ENCODE peak calls at places on chromosome 14, in nine cellular contexts. I is HepG2, M is heart right ventricle, A is testis, L is right lobe of liver, Z is DND-41, W is AG04450, J is HCT116, K is PC-3. O is an unnamed sample. For H3K9me3, the result is how much of the 10 kb centered on the place peaks cover.

GRCh38 chr14:94044476-94045091 is 18.4 kb downstream of the OTUB2 start:
- DNase-seq in I (no peak), M (no peak), A (no peak), L (no peak), Z (no peak), W (no peak), J (no peak), K (no peak), O (no peak)

GRCh38 chr14:26966942-26967341 is 369.1 kb upstream of the NOVA1 start:
- DNase-seq in I (no peak), M (no peak), A (no peak), L (no peak), Z (no peak), W (no peak), J (no peak), K (peak), O (no peak)

GRCh38 chr14:40889126-40889525 is 717.5 kb upstream of the LRFN5 start:
- DNase-seq in I (no peak), M (no peak), A (no peak), L (no peak), Z (no peak), W (no peak), J (no peak), K (no peak), O (no peak)

GRCh38 chr14:50260072-50260471 is 28.7 kb upstream of the SOS2 start:
- DNase-seq in I (no peak), M (no peak), A (no peak), L (no peak), Z (no peak), W (no peak), J (no peak), K (no peak), O (no peak)

GRCh38 chr14:95796846-95797245 is 79.8 kb upstream of the TUNAR start:
- DNase-seq in I (no peak), M (no peak), A (no peak), L (no peak), Z (no peak), W (no peak), J (no peak), K (peak), O (no peak)

GRCh38 chr14:53551862-53552261 is 398.7 kb upstream of the DDHD1 start:
- DNase-seq in I (no peak), M (no peak), A (no peak), L (no peak), Z (no peak), W (no peak), J (no peak), K (no peak), O (no peak)

GRCh38 chr14:65495196-65495595 is 82.7 kb downstream of the FUT8 start:
- DNase-seq in I (no peak), M (no peak), A (no peak), L (no peak), Z (no peak), W (no peak), J (no peak), K (peak), O (no peak)

GRCh38 chr14:71449316-71450055 is 482.7 kb upstream of the RGS6 start:
- DNase-seq in I (no peak), M (no peak), A (no peak), L (no peak), Z (no peak), W (no peak), J (no peak), K (peak), O (no peak)

GRCh38 chr14:74612346-74613021 is 447 bp upstream of the LTBP2 start:
- DNase-seq in I (peak), M (peak), A (peak), L (peak), Z (peak), W (no peak), J (no peak), K (peak), O (peak)

GRCh38 chr14:100605706-100606686 is 18.8 kb upstream of the BEGAIN start:
- DNase-seq in I (no peak), M (no peak), A (peak), L (peak), Z (no peak), W (no peak), J (no peak), K (no peak), O (no peak)

GRCh38 chr14:73786632-73786941 is 65.0 kb upstream of the PTGR2 start:
- DNase-seq in I (no peak), M (peak), A (no peak), L (peak), Z (no peak), W (no peak), J (no peak), K (peak), O (peak)

GRCh38 chr14:101834387-101835165 is 73.1 kb downstream of the PPP2R5C start:
- DNase-seq in I (no peak), M (no peak), A (peak), L (no peak), Z (no peak), W (no peak), J (no peak), K (peak), O (no peak)

GRCh38 chr14:87995500-87996275 is 2.7 kb upstream of the GALC start:
- DNase-seq in I (peak), M (no peak), A (peak), L (no peak), Z (no peak), W (no peak), J (no peak), K (no peak), O (no peak)

GRCh38 chr14:52073251-52073650 is 4.4 kb upstream of the NID2 start:
- DNase-seq in I (no peak), M (no peak), A (no peak), L (no peak), Z (no peak), W (no peak), J (no peak), K (peak), O (no peak)

GRCh38 chr14:90409209-90409730 is 12.4 kb downstream of the CALM1 start:
- DNase-seq in I (no peak), M (no peak), A (no peak), L (no peak), Z (no peak), W (peak), J (no peak), K (peak), O (no peak)

GRCh38 chr14:79631276-79631675 is 580.0 kb downstream of the DIO2 start:
- DNase-seq in I (no peak), M (no peak), A (peak), L (no peak), Z (no peak), W (no peak), J (no peak), K (no peak), O (no peak)

GRCh38 chr14:22084393-22085281 is 411.0 kb upstream of the OR4E1 start:
- DNase-seq in I (peak), M (no peak), A (peak), L (no peak), Z (peak), W (peak), J (peak), K (peak), O (peak)

GRCh38 chr14:88554458-88555286 is at the start of gene PTPN21:
- DNase-seq in I (peak), M (peak), A (peak), L (peak), Z (no peak), W (no peak), J (no peak), K (peak), O (peak)

GRCh38 chr14:91330846-91331245 is 86.3 kb upstream of the GPR68 start:
- DNase-seq in I (no peak), M (no peak), A (no peak), L (no peak), Z (no peak), W (no peak), J (no peak), K (no peak), O (no peak)

GRCh38 chr14:101068958-101069549 is 165.5 kb upstream of the RTL1 start:
- DNase-seq in I (no peak), M (no peak), A (peak), L (no peak), Z (no peak), W (no peak), J (no peak), K (no peak), O (no peak)

GRCh38 chr14:74516451-74517155 is 23.0 kb downstream of the ISCA2 start:
- DNase-seq in I (peak), M (no peak), A (peak), L (peak), Z (no peak), W (no peak), J (no peak), K (peak), O (no peak)

GRCh38 chr14:77099425-77100167 is 1.5 kb downstream of the CIPC start:
- DNase-seq in I (no peak), M (no peak), A (peak), L (no peak), Z (no peak), W (peak), J (no peak), K (peak), O (no peak)

GRCh38 chr14:49659526-49660455 is 24.7 kb upstream of the DNAAF2 start:
- DNase-seq in I (peak), M (no peak), A (no peak), L (no peak), Z (no peak), W (no peak), J (no peak), K (peak), O (no peak)

GRCh38 chr14:73660511-73660910 is 15.7 kb downstream of the DNAL1 start:
- DNase-seq in I (no peak), M (no peak), A (no peak), L (no peak), Z (no peak), W (no peak), J (no peak), K (no peak), O (no peak)

GRCh38 chr14:75748340-75748739 is 87.3 kb downstream of the TTLL5 start:
- DNase-seq in I (no peak), M (no peak), A (no peak), L (no peak), Z (no peak), W (no peak), J (no peak), K (no peak), O (no peak)

GRCh38 chr14:78508023-78508422 is 337.9 kb downstream of the NRXN3 start:
- DNase-seq in I (no peak), M (no peak), A (no peak), L (no peak), Z (no peak), W (no peak), J (no peak), K (no peak), O (no peak)

GRCh38 chr14:99035712-99036593 is 236.0 kb downstream of the BCL11B start:
- DNase-seq in I (peak), M (peak), A (peak), L (no peak), Z (no peak), W (peak), J (peak), K (peak), O (no peak)

GRCh38 chr14:101019974-101020710 is 116.6 kb upstream of the RTL1 start:
- DNase-seq in I (no peak), M (no peak), A (peak), L (no peak), Z (peak), W (no peak), J (no peak), K (no peak), O (no peak)

GRCh38 chr14:79834856-79835255 is 376.4 kb downstream of the DIO2 start:
- DNase-seq in I (no peak), M (no peak), A (no peak), L (no peak), Z (no peak), W (no peak), J (no peak), K (no peak), O (no peak)

GRCh38 chr14:101683365-101683764 is 78.1 kb upstream of the PPP2R5C start:
- DNase-seq in I (no peak), M (no peak), A (no peak), L (no peak), Z (no peak), W (no peak), J (no peak), K (no peak), O (no peak)

GRCh38 chr14:84927096-84927910 is 602.6 kb upstream of the FLRT2 start:
- DNase-seq in I (no peak), M (no peak), A (no peak), L (no peak), Z (no peak), W (no peak), J (no peak), K (no peak), O (no peak)

GRCh38 chr14:75522224-75522764 is at the start of gene BATF:
- DNase-seq in I (no peak), M (no peak), A (no peak), L (peak), Z (peak), W (no peak), J (no peak), K (no peak), O (peak)

GRCh38 chr14:73771848-73772705 is 57.9 kb upstream of the PNMA1 start:
- DNase-seq in I (peak), M (no peak), A (peak), L (peak), Z (peak), W (no peak), J (no peak), K (peak), O (peak)

GRCh38 chr14:51616724-51617409 is 34.8 kb upstream of the FRMD6 start:
- DNase-seq in I (peak), M (no peak), A (no peak), L (no peak), Z (no peak), W (peak), J (peak), K (peak), O (no peak)

GRCh38 chr14:89504602-89505320 is 87.7 kb upstream of the FOXN3 start:
- DNase-seq in I (no peak), M (no peak), A (no peak), L (no peak), Z (peak), W (no peak), J (no peak), K (peak), O (no peak)

GRCh38 chr14:29773990-29774389 is 153.7 kb downstream of the PRKD1 start:
- DNase-seq in I (no peak), M (no peak), A (no peak), L (no peak), Z (no peak), W (no peak), J (no peak), K (no peak), O (no peak)

DNA sequence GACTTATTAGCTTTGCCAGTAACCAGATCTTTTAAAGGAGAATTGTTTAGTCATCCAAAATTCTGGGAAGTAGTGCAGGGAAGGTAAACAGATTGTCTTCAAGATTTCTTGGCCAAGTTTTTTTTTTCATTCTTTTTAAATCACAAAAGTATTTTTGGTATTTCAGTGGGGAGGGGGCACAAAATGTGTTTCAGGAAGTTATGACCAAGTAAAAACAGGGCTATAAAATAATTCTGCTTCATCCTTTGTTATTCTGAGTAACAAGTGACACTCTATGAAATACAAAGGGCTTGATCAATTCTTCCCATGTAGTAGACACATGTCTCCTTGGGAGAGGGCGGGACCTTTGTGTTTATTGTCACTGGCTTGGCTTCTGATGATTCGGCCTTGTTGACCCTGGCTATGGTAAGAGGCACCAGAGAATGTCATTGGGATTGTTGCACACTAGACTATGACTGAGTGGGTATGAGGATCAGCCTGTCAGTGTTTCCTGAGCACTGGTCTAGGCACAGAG is 55.4 kb downstream of the SUSD6 start:
- DNase-seq in I (no peak), M (no peak), A (no peak), L (no peak), Z (no peak), W (no peak), J (no peak), K (peak), O (no peak)
- H3K27ac ChIP-seq in I (no peak), M (no peak), A (no peak), L (no peak), Z (no peak), W (peak), J (no peak), K (peak), O (peak)

DNA sequence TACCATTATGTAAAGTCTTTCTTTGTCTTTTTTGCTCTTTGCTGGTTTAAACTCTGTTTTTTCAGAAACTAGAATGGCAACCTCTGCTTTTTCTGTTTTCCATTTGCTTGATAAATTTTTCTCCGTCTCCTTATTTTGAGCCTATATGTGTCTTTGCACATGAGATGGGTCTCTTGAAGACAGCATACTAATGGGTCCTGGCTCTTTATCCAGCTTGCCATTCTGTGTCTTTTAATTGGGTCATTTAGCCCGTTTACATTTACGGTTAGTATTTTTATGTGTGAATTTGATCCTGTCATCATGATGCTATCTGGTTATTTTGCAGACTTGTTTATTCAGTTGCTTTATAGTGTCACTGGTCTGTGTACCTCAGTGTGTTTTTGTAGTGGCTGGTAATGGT is 207.9 kb upstream of the TMEM260 start:
- DNase-seq in I (no peak), M (no peak), A (no peak), L (no peak), Z (no peak), W (no peak), J (no peak), K (no peak), O (no peak)
- H3K9me3 ChIP-seq in I (under half), M (under half), A (under half), L (under half), Z (under half), W (under half), J (under half), K (under half), O (under half)

DNA sequence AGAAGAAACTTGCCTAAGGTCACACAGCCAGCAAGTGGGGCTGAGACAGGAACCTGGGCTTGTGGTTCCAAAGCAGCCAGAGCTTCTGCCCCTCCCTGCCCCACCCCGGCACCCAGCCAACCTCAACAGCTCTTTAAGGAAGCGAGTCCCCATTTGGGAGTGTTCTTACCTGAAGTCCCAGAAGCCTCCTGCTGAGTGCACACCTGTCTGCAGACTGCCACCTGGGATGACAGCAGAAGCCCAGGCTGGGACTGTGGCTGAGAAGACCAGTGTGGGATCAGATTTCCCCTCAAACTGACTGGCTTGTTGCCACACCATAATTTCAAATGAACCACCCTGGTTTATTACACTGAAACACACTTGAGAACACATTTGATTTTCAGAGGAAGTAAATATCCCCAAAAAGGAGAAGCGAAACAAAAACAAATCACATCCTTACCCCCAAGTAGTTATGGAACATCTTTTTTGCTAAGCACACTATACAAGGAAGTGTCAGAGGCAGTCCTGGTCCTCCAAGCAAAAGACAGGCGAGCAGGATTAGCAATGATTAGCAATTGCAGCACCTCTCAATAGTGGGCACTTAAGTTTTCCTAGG is 6.3 kb upstream of the RIN3 start:
- DNase-seq in I (no peak), M (no peak), A (no peak), L (no peak), Z (no peak), W (no peak), J (peak), K (peak), O (peak)
- H3K27ac ChIP-seq in I (no peak), M (no peak), A (no peak), L (no peak), Z (no peak), W (no peak), J (no peak), K (no peak), O (no peak)

GRCh38 chr14:72513346-72513745 is 380.6 kb downstream of the DPF3 start:
- DNase-seq in I (no peak), M (no peak), A (no peak), L (no peak), Z (no peak), W (no peak), J (no peak), K (no peak), O (no peak)
- H3K9me3 ChIP-seq in I (under half), M (under half), A (under half), L (under half), Z (under half), W (under half), J (under half), K (under half), O (under half)

DNA sequence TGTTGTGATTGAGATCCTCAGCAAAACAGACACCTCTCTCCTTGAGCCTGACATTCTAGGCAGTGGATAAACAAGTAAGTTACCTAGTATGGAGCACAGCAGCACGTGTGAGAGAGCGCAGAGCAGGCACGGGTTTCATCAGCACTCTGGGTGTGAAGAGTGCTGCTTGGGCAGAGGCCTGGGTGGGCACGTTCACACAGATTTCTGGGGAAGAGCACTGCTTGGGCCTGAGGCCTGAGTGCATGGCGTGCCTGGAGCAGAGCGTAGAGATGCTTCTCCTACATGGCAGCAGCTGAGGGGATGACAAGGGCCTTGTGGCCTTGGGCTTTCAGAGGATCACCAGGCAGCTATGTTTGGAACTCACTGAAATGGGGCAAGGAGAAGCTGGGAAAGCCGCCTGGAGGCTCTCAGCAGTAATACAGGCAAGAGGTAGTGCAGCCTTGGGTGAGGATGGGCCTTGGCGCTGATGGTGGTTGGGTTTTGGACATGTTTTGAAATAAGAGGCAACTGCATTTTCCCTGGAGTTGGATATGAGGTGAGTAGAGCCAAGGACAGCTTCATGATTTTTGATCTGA is 17.6 kb downstream of the CKB start:
- DNase-seq in I (no peak), M (no peak), A (peak), L (no peak), Z (no peak), W (no peak), J (no peak), K (no peak), O (no peak)
- H3K27ac ChIP-seq in I (no peak), M (no peak), A (no peak), L (no peak), Z (no peak), W (no peak), J (no peak), K (no peak), O (no peak)

GRCh38 chr14:105517096-105517495 is 9.3 kb upstream of the TMEM121 start:
- DNase-seq in I (no peak), M (no peak), A (no peak), L (no peak), Z (no peak), W (no peak), J (no peak), K (no peak), O (no peak)
- H3K9me3 ChIP-seq in I (under half), M (under half), A (under half), L (under half), Z (under half), W (under half), J (under half), K (under half), O (under half)

GRCh38 chr14:68292467-68293334 is 473.1 kb downstream of the RAD51B start:
- DNase-seq in I (no peak), M (no peak), A (no peak), L (no peak), Z (no peak), W (no peak), J (no peak), K (no peak), O (no peak)
- H3K27ac ChIP-seq in I (no peak), M (no peak), A (no peak), L (no peak), Z (no peak), W (no peak), J (peak), K (no peak), O (no peak)

GRCh38 chr14:106491851-106492250 is 965.5 kb downstream of the TMEM121 start:
- DNase-seq in I (no peak), M (no peak), A (peak), L (no peak), Z (peak), W (no peak), J (no peak), K (peak), O (peak)
- H3K9me3 ChIP-seq in I (under half), M (under half), A (under half), L (under half), Z (under half), W (under half), J (under half), K (under half), O (under half)

O was measured in Karpas-422.